ENCODE peak calls at places on chromosomes 2 and 18, in six cellular contexts. H is sigmoid colon; T is hepatocyte; R is CD8-positive, alpha-beta T cell; U is heart right ventricle; S is Karpas-422. X is an unnamed sample.

GRCh38 chr2:170162261-170162612 is 15.7 kb upstream of the MYO3B start:
- DNase-seq in R (no peak), H (no peak), T (no peak), S (no peak), U (no peak), X (no peak)

GRCh38 chr18:2961828-2962227 is 51.1 kb downstream of the LPIN2 start:
- DNase-seq in T (no peak), H (no peak), U (no peak), R (no peak), S (peak; percentile 63), X (no peak)

GRCh38 chr2:19579466-19579865 is 221.0 kb upstream of the OSR1 start:
- DNase-seq in H (no peak), T (no peak), R (no peak), U (no peak), S (no peak), X (no peak)

GRCh38 chr2:24456610-24457556 is 34.2 kb upstream of the NCOA1 start:
- DNase-seq in R (no peak), H (peak; percentile 92), S (no peak), U (peak; percentile 45), T (peak; percentile 69), X (peak; percentile 86)

GRCh38 chr2:31008571-31009114 is 129.6 kb downstream of the GALNT14 start:
- DNase-seq in T (no peak), U (no peak), H (no peak), R (no peak), S (no peak), X (no peak)

GRCh38 chr2:22880161-22880560 is 504.8 kb upstream of the KLHL29 start:
- DNase-seq in T (no peak), R (no peak), U (no peak), H (no peak), S (no peak), X (no peak)

GRCh38 chr2:96205888-96206287 is 2.7 kb downstream of the STARD7 start:
- DNase-seq in H (no peak), S (no peak), U (no peak), R (no peak), T (no peak), X (no peak)

GRCh38 chr18:23884712-23885375 is 129.7 kb upstream of the TTC39C start:
- DNase-seq in H (peak; percentile 72), T (peak; percentile 75), R (no peak), U (no peak), S (no peak), X (no peak)

GRCh38 chr2:100796499-100797100 is 23.3 kb upstream of the NPAS2 start:
- DNase-seq in R (no peak), S (no peak), H (no peak), T (no peak), U (no peak), X (no peak)

GRCh38 chr2:7432426-7432825 is 515.2 kb downstream of the RNF144A start:
- DNase-seq in H (no peak), T (no peak), S (no peak), U (no peak), R (no peak), X (no peak)

GRCh38 chr2:25981596-25982272 is 563 bp downstream of the KIF3C start:
- DNase-seq in R (no peak), T (peak; percentile 58), H (no peak), S (no peak), U (peak; percentile 26), X (peak; percentile 78)

GRCh38 chr2:11738589-11739436 is 7.6 kb upstream of the LPIN1 start:
- DNase-seq in R (no peak), U (peak; percentile 64), H (peak; percentile 96), S (peak; percentile 55), T (peak; percentile 77), X (peak; percentile 88)

GRCh38 chr18:8998481-8999217 is 103.8 kb upstream of the NDUFV2 start:
- DNase-seq in S (no peak), H (no peak), T (no peak), R (no peak), U (no peak), X (no peak)

GRCh38 chr2:15115786-15116185 is 445.3 kb downstream of the NBAS start:
- DNase-seq in T (no peak), H (no peak), S (no peak), R (no peak), U (no peak), X (no peak)

GRCh38 chr2:156590313-156590712 is 154.1 kb downstream of the GPD2 start:
- DNase-seq in U (no peak), R (no peak), S (no peak), H (no peak), T (no peak), X (no peak)

GRCh38 chr2:11309706-11310105 is 34.7 kb downstream of the ROCK2 start:
- DNase-seq in U (no peak), T (no peak), H (no peak), S (no peak), R (no peak), X (no peak)

GRCh38 chr2:20666364-20667150 is at the start of gene GDF7:
- DNase-seq in R (no peak), H (no peak), S (peak; percentile 48), T (no peak), U (peak; percentile 34), X (peak; percentile 96)

GRCh38 chr2:236574000-236574399 is 4.4 kb downstream of the ACKR3 start:
- DNase-seq in R (no peak), H (peak; percentile 50), U (no peak), S (no peak), T (no peak), X (no peak)
- H3K36me3 ChIP-seq in R (no peaks in the 10 kb centered on the region), H (no peaks in the 10 kb centered on the region), U (no peaks in the 10 kb centered on the region), S (no peaks in the 10 kb centered on the region), T (no peaks in the 10 kb centered on the region), X (no peaks in the 10 kb centered on the region)

GRCh38 chr2:86297382-86298147 is 39.9 kb downstream of the REEP1 start:
- DNase-seq in T (no peak), U (no peak), R (no peak), S (peak; percentile 71), H (peak; percentile 77), X (no peak)
- H3K27ac ChIP-seq in T (no peak overlapping the region), U (peak overlapping the region; percentile 33), R (no peak overlapping the region), S (no peak overlapping the region), H (peak overlapping the region; percentile 82), X (peak overlapping the region; percentile 83)

GRCh38 chr2:105239924-105240323 is 1.6 kb upstream of the GPR45 start:
- DNase-seq in R (no peak), T (no peak), H (no peak), S (no peak), U (no peak), X (no peak)
- H3K36me3 ChIP-seq in R (no peaks in the 10 kb centered on the region), T (no peaks in the 10 kb centered on the region), H (no peaks in the 10 kb centered on the region), S (no peaks in the 10 kb centered on the region), U (no peaks in the 10 kb centered on the region), X (no peaks in the 10 kb centered on the region)

GRCh38 chr18:77115461-77115907 is 17.1 kb downstream of the MBP start:
- DNase-seq in S (no peak), H (no peak), T (no peak), U (no peak), R (no peak), X (no peak)
- H3K27ac ChIP-seq in S (no peak overlapping the region), H (peak overlapping the region; percentile 73), T (peak overlapping the region; percentile 88), U (peak overlapping the region; percentile 85), R (no peak overlapping the region), X (no peak overlapping the region)

DNA sequence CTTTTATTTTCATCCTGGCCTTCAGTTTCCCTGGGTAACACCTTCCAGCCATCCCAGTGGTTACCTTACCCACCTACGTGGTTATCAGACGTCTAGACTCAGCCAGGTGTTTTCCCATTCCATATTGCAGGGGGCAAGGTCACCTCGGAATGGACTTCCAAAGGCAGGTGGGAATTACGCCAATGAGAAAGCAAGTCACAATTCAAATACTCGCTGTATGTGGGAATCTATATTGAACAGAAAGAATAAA is 60.1 kb downstream of the BCL2 start:
- DNase-seq in U (no peak), T (no peak), R (no peak), S (no peak), H (no peak), X (no peak)
- H3K36me3 ChIP-seq in U (no peaks in the 10 kb centered on the region), T (no peaks in the 10 kb centered on the region), R (no peaks in the 10 kb centered on the region), S (peaks cover 33% of the 10 kb centered on the region), H (no peaks in the 10 kb centered on the region), X (no peaks in the 10 kb centered on the region)

GRCh38 chr2:60934153-60934722 is 52.9 kb downstream of the REL start:
- DNase-seq in S (no peak), R (no peak), T (no peak), H (no peak), U (no peak), X (no peak)
- H3K27ac ChIP-seq in S (peak overlapping the region; percentile 3), R (no peak overlapping the region), T (no peak overlapping the region), H (peak overlapping the region; percentile 24), U (peak overlapping the region; percentile 51), X (no peak overlapping the region)

GRCh38 chr2:9858730-9859068 is 15.4 kb downstream of the TAF1B start:
- DNase-seq in S (no peak), T (no peak), U (no peak), R (no peak), H (no peak), X (no peak)
- H3K36me3 ChIP-seq in S (peaks cover 64% of the 10 kb centered on the region), T (no peaks in the 10 kb centered on the region), U (peaks cover 12% of the 10 kb centered on the region), R (peaks cover 19% of the 10 kb centered on the region), H (peaks cover 16% of the 10 kb centered on the region), X (peaks cover 10% of the 10 kb centered on the region)

DNA sequence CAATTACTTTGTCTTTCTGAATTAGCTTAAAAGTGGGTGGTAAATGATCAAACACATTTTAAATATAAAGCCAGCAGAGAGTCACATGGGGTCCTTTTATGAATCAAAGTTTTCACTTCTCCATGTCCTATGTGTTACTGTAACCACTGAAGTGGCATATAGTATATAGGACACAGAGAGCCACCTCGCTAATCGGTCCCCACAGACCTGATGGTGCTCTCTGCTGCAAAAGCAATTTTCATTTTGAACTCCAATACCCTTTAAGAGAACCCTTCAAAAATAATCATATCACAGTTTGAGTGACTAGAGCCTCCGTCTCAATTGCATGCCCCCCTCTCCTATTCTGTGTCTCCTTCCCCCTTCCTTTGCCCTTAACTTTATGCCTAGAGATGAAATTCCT is 272.8 kb downstream of the ERBB4 start:
- DNase-seq in H (no peak), T (no peak), S (no peak), R (no peak), U (no peak), X (no peak)
- H3K27ac ChIP-seq in H (no peak overlapping the region), T (no peak overlapping the region), S (no peak overlapping the region), R (no peak overlapping the region), U (no peak overlapping the region), X (no peak overlapping the region)

X was measured in aorta.